ENCODE peak calls at places on chromosomes 13 and 19, in five cellular contexts. U, N, P, H and B are unnamed samples.

GRCh38 chr19:52584686-52585085 is 14.6 kb downstream of the ZNF701 start:
- DNase-seq in U (no peak), N (no peak), P (no peak), H (no peak), B (no peak)

GRCh38 chr19:11481777-11482383 is 1.0 kb upstream of the ELAVL3 start:
- DNase-seq in U (peak; percentile 70), N (peak; percentile 92), P (peak; percentile 81), H (peak; percentile 93), B (peak; percentile 97)

GRCh38 chr13:93746589-93746988 is 520.0 kb downstream of the GPC6 start:
- DNase-seq in U (no peak), N (no peak), P (no peak), H (no peak), B (no peak)

GRCh38 chr19:40724315-40724714 is 7.4 kb downstream of the ITPKC start:
- DNase-seq in U (no peak), N (no peak), P (no peak), H (no peak), B (no peak)

GRCh38 chr13:100987993-100988392 is 313.4 kb upstream of the TMTC4 start:
- DNase-seq in U (no peak), N (no peak), P (peak; percentile 41), H (no peak), B (no peak)

GRCh38 chr13:84973661-84974060 is 825.6 kb downstream of the SLITRK6 start:
- DNase-seq in U (no peak), N (no peak), P (no peak), H (peak; percentile 41), B (no peak)

GRCh38 chr19:48746738-48747575 is at the start of gene IZUMO1:
- DNase-seq in U (peak; percentile 88), N (no peak), P (peak; percentile 88), H (peak; percentile 77), B (peak; percentile 40)

GRCh38 chr13:73677041-73677589 is 457.1 kb downstream of the KLF12 start:
- DNase-seq in U (no peak), N (no peak), P (peak; percentile 11), H (no peak), B (no peak)

GRCh38 chr13:42990991-42991891 is 800 bp downstream of the EPSTI1 start:
- DNase-seq in U (no peak), N (no peak), P (no peak), H (no peak), B (peak; percentile 12)

GRCh38 chr19:11382898-11383705 is 1.0 kb downstream of the EPOR start:
- DNase-seq in U (peak; percentile 30), N (peak; percentile 72), P (no peak), H (peak; percentile 46), B (peak; percentile 52)

GRCh38 chr13:34430294-34430693 is 511.8 kb upstream of the NBEA start:
- DNase-seq in U (no peak), N (no peak), P (peak; percentile 21), H (no peak), B (no peak)

GRCh38 chr13:71260246-71260645 is 606.8 kb downstream of the DACH1 start:
- DNase-seq in U (no peak), N (no peak), P (no peak), H (no peak), B (no peak)

GRCh38 chr13:25192936-25193335 is 20.8 kb upstream of the AMER2 start:
- DNase-seq in U (no peak), N (no peak), P (no peak), H (no peak), B (no peak)

GRCh38 chr13:73519720-73520119 is 460.9 kb downstream of the KLF5 start:
- DNase-seq in U (no peak), N (no peak), P (no peak), H (no peak), B (no peak)

GRCh38 chr13:75151081-75151643 is 330.8 kb downstream of the TBC1D4 start:
- DNase-seq in U (no peak), N (no peak), P (peak; percentile 79), H (no peak), B (no peak)

GRCh38 chr19:13902993-13903555 is 2.8 kb downstream of the BRME1 start:
- DNase-seq in U (no peak), N (peak; percentile 59), P (peak; percentile 15), H (peak; percentile 51), B (peak; percentile 58)

GRCh38 chr19:10292789-10293636 is 3.3 kb downstream of the ICAM5 start:
- DNase-seq in U (no peak), N (no peak), P (no peak), H (no peak), B (no peak)

GRCh38 chr13:99721606-99722384 is 220.5 kb downstream of the TM9SF2 start:
- DNase-seq in U (no peak), N (peak; percentile 59), P (no peak), H (no peak), B (peak; percentile 60)

GRCh38 chr19:43748205-43748594 is 6.6 kb downstream of the SMG9 start:
- DNase-seq in U (no peak), N (no peak), P (no peak), H (no peak), B (no peak)

GRCh38 chr13:67588607-67589006 is 358.5 kb upstream of the PCDH9 start:
- DNase-seq in U (no peak), N (no peak), P (no peak), H (no peak), B (no peak)

GRCh38 chr13:50365683-50366391 is 350.6 kb downstream of the KCNRG start:
- DNase-seq in U (no peak), N (peak; percentile 57), P (no peak), H (peak; percentile 56), B (peak; percentile 86)

GRCh38 chr13:45584816-45585215 is 30.7 kb downstream of the ERICH6B start:
- DNase-seq in U (no peak), N (peak; percentile 16), P (peak; percentile 6), H (no peak), B (no peak)

GRCh38 chr13:79782541-79783216 is 301.7 kb downstream of the NDFIP2 start:
- DNase-seq in U (peak; percentile 62), N (no peak), P (no peak), H (no peak), B (peak; percentile 45)
- H3K4me3 ChIP-seq in U (no peak overlapping the region), N (no peak overlapping the region), P (no peak overlapping the region), H (no peak overlapping the region), B (no peak overlapping the region)

GRCh38 chr19:32966750-32967149 is 5.0 kb downstream of the CEP89 start:
- DNase-seq in U (no peak), N (no peak), P (no peak), H (no peak), B (no peak)

GRCh38 chr19:32969549-32969948 is 2.2 kb downstream of the CEP89 start:
- DNase-seq in U (no peak), N (no peak), P (no peak), H (no peak), B (no peak)

GRCh38 chr19:32971012-32971595 is 654 bp downstream of the CEP89 start:
- DNase-seq in U (no peak), N (no peak), P (no peak), H (no peak), B (no peak)

GRCh38 chr19:32976223-32976805 is 4.3 kb downstream of the FAAP24 start:
- DNase-seq in U (peak; percentile 34), N (peak; percentile 70), P (peak; percentile 66), H (peak; percentile 64), B (peak; percentile 70)

DNA sequence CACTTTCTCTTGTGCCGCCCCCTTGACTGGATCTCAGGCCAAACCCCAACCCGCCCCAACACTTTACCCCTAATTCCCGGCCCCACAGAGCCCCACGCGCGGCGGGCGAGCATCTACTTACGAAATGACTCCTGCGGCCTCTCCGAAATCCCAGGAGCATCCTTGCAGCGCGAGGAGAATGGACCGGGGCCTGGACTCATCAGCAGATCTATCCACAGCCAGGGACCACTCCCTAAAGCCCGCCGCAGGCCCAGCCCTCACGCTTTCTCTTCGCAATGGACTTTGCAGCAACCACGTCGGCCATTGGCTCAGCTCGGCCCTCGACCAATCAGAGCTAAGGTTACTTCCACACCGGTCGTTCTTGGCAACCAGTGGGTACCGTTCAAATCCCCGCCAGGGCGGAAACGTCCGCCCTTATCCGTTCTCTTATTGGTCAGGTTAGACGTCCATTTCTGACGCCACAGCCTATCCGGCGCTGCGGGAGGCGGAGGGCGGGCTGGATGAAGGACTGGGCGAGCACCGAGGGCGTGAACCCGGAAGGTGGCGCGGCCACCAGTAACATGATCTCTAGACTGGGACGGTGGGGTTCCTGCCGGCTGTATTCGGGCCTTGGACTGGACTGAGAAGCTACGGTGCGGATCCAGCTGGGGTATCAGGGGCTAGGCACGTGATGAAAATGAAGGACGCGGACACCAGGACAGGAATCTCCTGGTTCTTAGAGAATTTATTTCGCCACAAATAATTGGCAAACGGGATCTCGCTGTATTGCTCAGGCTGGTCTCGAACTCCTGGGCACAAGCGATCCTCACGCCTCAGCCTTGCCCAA is at the start of the genes CEP89 and FAAP24:
- DNase-seq in U (peak; percentile 97), N (peak; percentile 97), P (peak; percentile 99), H (peak; percentile 99), B (peak; percentile 100)
- TF ChIP-seq CTCF in U (no peak), N (no peak), P (no peak), H (no peak), B (no peak)

DNA sequence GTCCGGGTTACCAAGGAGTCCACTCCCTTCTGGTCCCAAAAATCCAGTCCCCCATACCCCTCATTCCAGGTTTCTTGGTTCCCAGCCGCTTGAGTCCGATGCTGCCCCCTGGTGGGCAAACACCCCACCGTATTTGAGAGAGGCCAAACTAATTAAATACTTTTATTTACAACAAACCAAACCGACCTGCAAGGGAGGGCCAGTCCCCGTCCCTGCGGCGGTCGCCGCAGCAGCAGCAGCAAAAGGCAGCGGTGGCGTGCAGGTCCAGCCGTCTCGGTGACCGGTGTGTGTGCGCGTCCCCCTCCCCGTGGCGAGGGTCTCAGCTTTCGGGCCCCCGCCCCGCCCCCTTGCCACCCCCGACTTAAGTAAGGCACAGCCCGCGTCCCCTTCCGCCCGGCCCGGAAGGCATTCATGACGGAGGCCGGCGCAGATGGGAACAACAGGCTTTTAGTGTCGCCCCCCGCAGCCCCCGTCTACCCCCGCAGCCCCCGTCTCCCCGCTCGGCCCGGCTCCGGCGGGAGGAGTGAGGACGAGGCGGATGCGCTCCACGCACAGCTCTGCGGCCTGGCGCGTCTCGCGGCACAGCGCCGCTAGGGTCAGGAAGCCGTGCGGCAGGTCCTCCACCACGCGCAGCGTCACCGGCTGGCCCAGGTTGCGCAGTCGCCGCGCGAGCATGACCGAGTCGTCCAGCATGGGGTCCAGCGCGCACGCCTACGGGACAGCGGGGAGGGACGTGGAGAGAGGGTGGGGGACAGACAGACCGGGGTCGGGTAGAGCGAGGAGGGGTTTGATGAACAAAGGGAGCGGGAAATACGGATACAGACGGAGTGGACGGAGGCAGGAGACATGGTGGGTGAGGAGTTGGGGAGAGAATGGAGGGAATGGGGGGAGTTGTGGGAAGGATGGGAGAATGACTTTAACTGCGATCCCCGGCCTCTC is 11.5 kb upstream of the CNFN start:
- DNase-seq in U (peak; percentile 75), N (peak; percentile 64), P (peak; percentile 77), H (peak; percentile 72), B (peak; percentile 79)
- H3K4me3 ChIP-seq in U (peak overlapping the region; percentile 67), N (no peak overlapping the region), P (peak overlapping the region; percentile 42), H (peak overlapping the region; percentile 25), B (peak overlapping the region; percentile 38)

DNA sequence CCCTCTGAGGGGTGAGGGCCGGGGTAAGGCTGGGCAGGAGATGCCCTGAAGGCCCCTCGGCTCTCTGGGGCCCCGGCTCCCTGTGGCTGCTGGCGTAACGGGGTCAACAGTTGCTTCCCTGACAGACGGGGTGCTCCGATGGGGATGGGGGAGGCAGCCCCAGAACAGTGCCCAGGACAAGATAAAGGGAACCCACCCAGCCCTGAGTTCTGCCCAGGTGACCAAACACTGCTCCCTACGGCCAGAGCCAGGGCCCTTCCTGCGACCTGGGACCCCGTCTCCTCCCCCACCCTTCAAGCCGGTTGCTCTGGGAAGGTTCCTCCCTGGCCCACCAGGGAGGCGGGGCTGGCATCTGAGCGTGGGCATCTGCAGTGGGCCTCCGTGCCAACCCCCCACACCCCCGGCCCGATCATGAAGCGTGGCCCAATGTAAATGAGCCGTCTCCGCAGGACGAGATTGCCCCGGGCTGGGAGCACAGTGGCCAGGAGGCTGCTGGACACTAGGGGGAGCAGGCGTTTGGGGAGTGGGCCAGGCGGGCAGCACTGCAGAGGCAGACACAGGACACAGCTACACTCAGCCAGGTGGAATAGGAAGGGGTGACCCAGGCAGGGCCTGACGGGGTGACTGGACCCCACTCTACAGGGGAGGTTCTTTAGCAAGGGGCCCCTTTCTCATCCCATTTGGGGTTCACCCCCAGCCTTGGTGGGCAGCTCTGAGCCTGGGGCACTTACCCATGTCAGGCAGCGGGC is 1.1 kb upstream of the NKPD1 start:
- DNase-seq in U (no peak), N (no peak), P (peak; percentile 28), H (no peak), B (no peak)
- TF ChIP-seq CTCF in U (peak; percentile 37), N (peak; percentile 28), P (peak; percentile 55), H (peak; percentile 30), B (peak; percentile 8)